ENCODE peak calls at places on chromosomes 6 and 20, in ten cellular contexts. J is adrenal gland, B is Peyer's patch, X is lung, Q is neuronal stem cell, V is tibial artery, N is fibroblast of lung, K is hepatocyte, U is lower lobe of right lung, Y is GM23248. M is an unnamed sample.

GRCh38 chr20:10519361-10520048 is 84.4 kb downstream of the SLX4IP start:
- DNase-seq in B (no peak), K (no peak), N (no peak), J (no peak), X (no peak), V (no peak), Y (peak; percentile 70), Q (no peak), U (no peak), M (no peak)

GRCh38 chr6:134171517-134171916 is 119.1 kb upstream of the SLC2A12 start:
- DNase-seq in Q (no peak), B (no peak), V (no peak), J (no peak), X (no peak), K (no peak), N (peak; percentile 18), U (no peak), Y (no peak), M (no peak)

GRCh38 chr20:34110025-34111013 is 1.7 kb downstream of the EIF2S2 start:
- DNase-seq in X (no peak), Q (no peak), K (no peak), U (no peak), J (no peak), V (no peak), B (no peak), N (peak; percentile 31), Y (peak; percentile 38), M (no peak)

GRCh38 chr6:133313068-133313467 is 71.9 kb downstream of the EYA4 start:
- DNase-seq in B (no peak), Y (no peak), V (no peak), J (no peak), Q (no peak), U (no peak), X (no peak), N (no peak), K (no peak), M (no peak)

GRCh38 chr6:162736933-162737332 is 9.2 kb downstream of the PACRG start:
- DNase-seq in Q (no peak), V (no peak), J (no peak), K (no peak), B (no peak), Y (no peak), N (peak; percentile 9), U (no peak), X (no peak), M (no peak)

GRCh38 chr6:125338381-125338780 is 36.6 kb upstream of the HDDC2 start:
- DNase-seq in Q (no peak), Y (no peak), B (no peak), U (no peak), X (no peak), V (no peak), J (no peak), K (no peak), N (no peak), M (no peak)

GRCh38 chr20:45293041-45294002 is 13.3 kb upstream of the RBPJL start:
- DNase-seq in B (peak; percentile 72), U (peak; percentile 93), V (peak; percentile 86), X (peak; percentile 88), Q (peak; percentile 76), Y (peak; percentile 82), J (peak; percentile 87), N (peak; percentile 67), K (peak; percentile 87), M (peak; percentile 90)

GRCh38 chr20:24763386-24764026 is 185.6 kb upstream of the CST7 start:
- DNase-seq in V (peak; percentile 57), Q (no peak), N (no peak), B (no peak), Y (no peak), U (no peak), J (peak; percentile 8), K (no peak), X (no peak), M (peak; percentile 6)

GRCh38 chr6:170203212-170203611 is 87.7 kb downstream of the DLL1 start:
- DNase-seq in X (peak; percentile 11), Q (no peak), V (no peak), Y (peak; percentile 15), N (no peak), U (no peak), J (peak; percentile 9), B (no peak), K (no peak), M (peak; percentile 11)

GRCh38 chr6:107421696-107422256 is 37.6 kb downstream of the PDSS2 start:
- DNase-seq in U (no peak), K (no peak), Q (no peak), V (no peak), N (no peak), Y (no peak), X (no peak), B (no peak), J (no peak), M (no peak)

GRCh38 chr20:57432874-57433491 is 41.8 kb downstream of the RBM38 start:
- DNase-seq in U (peak; percentile 85), V (peak; percentile 75), X (peak; percentile 65), N (no peak), J (no peak), Q (no peak), Y (peak; percentile 46), K (no peak), B (peak; percentile 83), M (no peak)

GRCh38 chr20:38473353-38473795 is 731 bp downstream of the RALGAPB start:
- DNase-seq in Y (peak; percentile 62), N (peak; percentile 15), V (no peak), Q (no peak), X (no peak), U (no peak), B (no peak), J (peak; percentile 53), K (peak; percentile 59), M (no peak)

GRCh38 chr6:89082439-89082838 is 1.9 kb downstream of the PNRC1 start:
- DNase-seq in K (peak; percentile 32), N (peak; percentile 47), X (no peak), V (no peak), J (no peak), B (no peak), Y (peak; percentile 54), Q (no peak), U (no peak), M (no peak)

DNA sequence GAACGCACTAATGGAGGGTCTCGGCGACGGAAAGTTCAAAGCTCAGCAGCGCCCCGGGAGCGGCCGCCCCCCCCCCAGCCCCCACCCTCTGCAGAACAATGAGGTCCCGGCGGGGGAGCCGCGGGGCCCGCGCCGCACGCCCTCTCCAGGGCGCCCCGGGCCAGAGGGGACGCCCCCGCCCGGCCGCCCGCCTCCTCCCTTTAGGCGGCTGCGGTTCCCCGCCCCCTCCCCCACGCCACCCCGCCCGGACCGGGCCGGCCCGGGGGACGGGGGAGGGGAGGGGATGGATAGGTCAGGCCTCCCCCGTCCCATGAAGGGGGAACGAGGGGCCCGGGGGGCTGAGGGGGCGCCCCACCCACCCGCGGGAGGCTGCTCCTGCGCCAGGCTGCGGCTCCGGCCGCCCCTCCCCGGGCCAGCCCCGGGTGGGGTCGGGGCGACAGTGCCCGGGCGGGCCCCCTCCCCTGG is 1.5 kb downstream of the NOL4L start:
- DNase-seq in V (no peak), X (no peak), Y (no peak), K (peak; percentile 81), N (no peak), J (no peak), U (no peak), Q (no peak), B (no peak), M (no peak)
- H3K4me3 ChIP-seq in V (peak overlapping the region; percentile 52), X (no peak overlapping the region), Y (peak overlapping the region; percentile 74), K (peak overlapping the region; percentile 96), N (no peak overlapping the region), J (peak overlapping the region; percentile 49), U (peak overlapping the region; percentile 66), Q (peak overlapping the region; percentile 68), B (peak overlapping the region; percentile 53), M (peak overlapping the region; percentile 66)

DNA sequence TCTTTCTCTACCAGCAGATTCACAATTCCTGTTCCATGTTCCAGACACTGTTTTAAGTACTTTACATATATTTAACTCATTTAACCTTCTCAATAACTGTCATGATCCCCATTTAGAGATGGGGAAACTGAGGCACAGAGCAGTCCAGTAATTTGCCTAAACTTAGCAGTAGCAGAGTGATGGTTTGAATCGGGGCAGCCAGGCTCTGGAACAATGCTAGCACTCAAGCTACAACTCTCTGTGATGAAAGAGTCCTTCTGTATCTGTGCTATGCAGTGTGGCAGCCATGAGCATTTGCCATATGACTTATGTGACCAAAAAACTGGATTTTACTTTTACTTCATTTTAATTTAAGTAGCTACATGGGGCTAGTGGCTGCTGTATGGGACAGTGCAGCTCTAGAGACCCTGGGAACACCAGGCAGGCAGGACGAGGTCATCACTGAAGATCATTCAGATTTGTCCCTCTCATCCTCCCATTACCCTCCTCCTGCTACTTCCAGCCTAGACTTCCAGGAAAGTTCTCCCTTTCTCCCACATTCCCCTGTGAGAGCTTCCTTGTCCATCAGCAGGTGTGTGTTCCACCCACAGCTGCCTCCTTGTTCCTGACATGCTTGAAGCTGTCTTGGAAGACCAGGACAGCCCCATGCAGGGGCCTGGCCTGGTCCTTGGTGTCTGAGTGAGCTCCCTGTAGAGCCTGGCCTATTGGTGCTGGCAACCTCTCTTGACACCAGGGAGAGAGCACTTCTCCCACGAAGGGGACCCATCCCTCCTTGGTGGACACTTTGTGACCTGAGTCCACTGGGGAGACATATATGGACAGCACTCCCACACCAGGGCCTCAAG is 157.0 kb downstream of the MRPL14 start:
- DNase-seq in K (no peak), N (no peak), V (no peak), B (no peak), X (no peak), J (no peak), U (no peak), Q (no peak), Y (no peak), M (no peak)
- H3K27ac ChIP-seq in K (no peak overlapping the region), N (no peak overlapping the region), V (no peak overlapping the region), B (no peak overlapping the region), X (no peak overlapping the region), J (no peak overlapping the region), U (no peak overlapping the region), Q (no peak overlapping the region), Y (no peak overlapping the region), M (no peak overlapping the region)

DNA sequence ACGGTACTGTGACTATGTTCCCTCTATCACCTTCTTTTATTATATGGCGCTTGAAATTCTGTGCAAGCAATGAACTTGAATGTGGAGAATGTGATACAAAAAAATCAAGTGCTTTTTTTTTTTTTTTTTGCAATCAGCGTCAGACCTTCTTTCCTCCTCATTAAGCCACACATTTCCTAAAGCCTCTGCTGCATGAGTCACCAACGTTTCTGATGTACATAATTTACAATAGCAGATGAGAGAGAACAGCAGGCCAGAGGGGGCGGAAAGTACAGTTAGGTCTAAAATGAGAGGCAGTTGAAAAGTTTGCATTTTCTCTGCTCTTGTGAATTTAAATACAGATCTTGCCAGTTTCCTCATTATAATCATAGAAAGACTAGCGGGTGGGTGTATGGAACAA is 114.6 kb upstream of the RIPOR2 start:
- DNase-seq in Y (peak; percentile 65), J (no peak), X (no peak), V (no peak), K (peak; percentile 49), B (no peak), Q (no peak), U (no peak), N (peak; percentile 90), M (no peak)
- H3K4me3 ChIP-seq in Y (no peak overlapping the region), J (no peak overlapping the region), X (no peak overlapping the region), V (no peak overlapping the region), K (no peak overlapping the region), B (no peak overlapping the region), Q (no peak overlapping the region), U (no peak overlapping the region), N (no peak overlapping the region), M (no peak overlapping the region)

DNA sequence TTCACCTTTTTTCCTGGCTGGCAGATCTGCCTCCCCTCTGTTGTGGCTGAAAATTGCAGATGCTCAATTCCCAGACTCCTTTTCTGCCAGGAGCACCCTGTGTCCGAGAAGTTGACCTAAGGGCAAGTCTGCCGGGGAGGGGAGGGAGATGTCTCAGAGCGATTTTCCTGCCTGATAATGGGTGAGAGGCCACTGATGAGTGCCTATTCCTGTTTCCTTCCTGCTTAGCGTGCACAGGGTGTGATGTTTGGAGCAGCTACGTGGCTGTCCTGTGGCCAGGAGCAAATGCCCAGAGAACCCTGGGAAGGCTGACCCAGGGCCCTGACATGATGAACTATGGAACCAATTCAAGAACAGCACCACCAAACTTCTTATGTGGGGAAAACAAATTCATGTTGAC is 22.5 kb downstream of the SOX4 start:
- DNase-seq in V (no peak), Q (no peak), K (no peak), X (no peak), J (no peak), U (no peak), B (no peak), N (no peak), Y (no peak), M (no peak)
- H3K27ac ChIP-seq in V (no peak overlapping the region), Q (no peak overlapping the region), K (no peak overlapping the region), X (no peak overlapping the region), J (no peak overlapping the region), U (no peak overlapping the region), B (no peak overlapping the region), N (no peak overlapping the region), Y (no peak overlapping the region), M (no peak overlapping the region)